ENCODE peak calls at places on chromosome 17, in nine cellular contexts. One of them, this sample, is unnamed.

GRCh38 chr17:42698736-42699414 is 16.5 kb downstream of the CNTNAP1 start:
- DNase-seq in MV-4-11: no peak
- DNase-seq in stimulated activated CD8-positive, alpha-beta memory T cell treated with anti-CD3 and anti-CD28 coated beads, Interleukin-7, amount 100 ng/mL, for 4 hours: no peak
- DNase-seq in EL: peak
- DNase-seq in hypothalamus: no peak
- DNase-seq in cardiac fibroblast: peak
- DNase-seq in frontal cortex: no peak
- DNase-seq in body of pancreas: no peak
- DNase-seq in AG20443: peak
- DNase-seq in this sample: peak

GRCh38 chr17:34254146-34254545 is 939 bp upstream of the CCL2 start:
- DNase-seq in MV-4-11: no peak
- DNase-seq in stimulated activated CD8-positive, alpha-beta memory T cell treated with anti-CD3 and anti-CD28 coated beads, Interleukin-7, amount 100 ng/mL, for 4 hours: no peak
- DNase-seq in EL: peak
- DNase-seq in hypothalamus: no peak
- DNase-seq in cardiac fibroblast: peak
- DNase-seq in frontal cortex: no peak
- DNase-seq in body of pancreas: no peak
- DNase-seq in AG20443: peak
- DNase-seq in this sample: peak

GRCh38 chr17:2192367-2193028 is 111.1 kb downstream of the SMG6 start:
- DNase-seq in MV-4-11: peak
- DNase-seq in stimulated activated CD8-positive, alpha-beta memory T cell treated with anti-CD3 and anti-CD28 coated beads, Interleukin-7, amount 100 ng/mL, for 4 hours: peak
- DNase-seq in EL: peak
- DNase-seq in hypothalamus: no peak
- DNase-seq in cardiac fibroblast: peak
- DNase-seq in frontal cortex: no peak
- DNase-seq in body of pancreas: no peak
- DNase-seq in AG20443: peak
- DNase-seq in this sample: peak

GRCh38 chr17:78781339-78782304 is at the start of gene CYTH1:
- DNase-seq in MV-4-11: peak
- DNase-seq in stimulated activated CD8-positive, alpha-beta memory T cell treated with anti-CD3 and anti-CD28 coated beads, Interleukin-7, amount 100 ng/mL, for 4 hours: peak
- DNase-seq in EL: peak
- DNase-seq in hypothalamus: peak
- DNase-seq in cardiac fibroblast: peak
- DNase-seq in frontal cortex: no peak
- DNase-seq in body of pancreas: peak
- DNase-seq in AG20443: peak
- DNase-seq in this sample: no peak

GRCh38 chr17:1112875-1113274 is 66.9 kb downstream of the ABR start:
- DNase-seq in MV-4-11: no peak
- DNase-seq in stimulated activated CD8-positive, alpha-beta memory T cell treated with anti-CD3 and anti-CD28 coated beads, Interleukin-7, amount 100 ng/mL, for 4 hours: no peak
- DNase-seq in EL: no peak
- DNase-seq in hypothalamus: no peak
- DNase-seq in cardiac fibroblast: no peak
- DNase-seq in frontal cortex: no peak
- DNase-seq in body of pancreas: no peak
- DNase-seq in AG20443: no peak
- DNase-seq in this sample: no peak

GRCh38 chr17:50064253-50064991 is 8.5 kb downstream of the ITGA3 start:
- DNase-seq in MV-4-11: peak
- DNase-seq in stimulated activated CD8-positive, alpha-beta memory T cell treated with anti-CD3 and anti-CD28 coated beads, Interleukin-7, amount 100 ng/mL, for 4 hours: no peak
- DNase-seq in EL: peak
- DNase-seq in hypothalamus: no peak
- DNase-seq in cardiac fibroblast: peak
- DNase-seq in frontal cortex: no peak
- DNase-seq in body of pancreas: no peak
- DNase-seq in AG20443: peak
- DNase-seq in this sample: peak

GRCh38 chr17:3668279-3669084 is at the start of the genes EMC6 and TAX1BP3:
- DNase-seq in MV-4-11: peak
- DNase-seq in stimulated activated CD8-positive, alpha-beta memory T cell treated with anti-CD3 and anti-CD28 coated beads, Interleukin-7, amount 100 ng/mL, for 4 hours: peak
- DNase-seq in EL: peak
- DNase-seq in hypothalamus: peak
- DNase-seq in cardiac fibroblast: peak
- DNase-seq in frontal cortex: peak
- DNase-seq in body of pancreas: peak
- DNase-seq in AG20443: peak
- DNase-seq in this sample: peak

GRCh38 chr17:64920026-64920418 is 744 bp upstream of the LRRC37A3 start:
- DNase-seq in MV-4-11: peak
- DNase-seq in stimulated activated CD8-positive, alpha-beta memory T cell treated with anti-CD3 and anti-CD28 coated beads, Interleukin-7, amount 100 ng/mL, for 4 hours: no peak
- DNase-seq in EL: peak
- DNase-seq in hypothalamus: no peak
- DNase-seq in cardiac fibroblast: peak
- DNase-seq in frontal cortex: no peak
- DNase-seq in body of pancreas: no peak
- DNase-seq in AG20443: peak
- DNase-seq in this sample: no peak

GRCh38 chr17:7177210-7177953 is 1.8 kb downstream of the ASGR1 start:
- DNase-seq in MV-4-11: peak
- DNase-seq in stimulated activated CD8-positive, alpha-beta memory T cell treated with anti-CD3 and anti-CD28 coated beads, Interleukin-7, amount 100 ng/mL, for 4 hours: peak
- DNase-seq in EL: peak
- DNase-seq in hypothalamus: peak
- DNase-seq in cardiac fibroblast: peak
- DNase-seq in frontal cortex: peak
- DNase-seq in body of pancreas: peak
- DNase-seq in AG20443: peak
- DNase-seq in this sample: peak

GRCh38 chr17:50157891-50158290 is 7.4 kb upstream of the PPP1R9B start:
- DNase-seq in MV-4-11: no peak
- DNase-seq in stimulated activated CD8-positive, alpha-beta memory T cell treated with anti-CD3 and anti-CD28 coated beads, Interleukin-7, amount 100 ng/mL, for 4 hours: no peak
- DNase-seq in EL: no peak
- DNase-seq in hypothalamus: no peak
- DNase-seq in cardiac fibroblast: no peak
- DNase-seq in frontal cortex: no peak
- DNase-seq in body of pancreas: no peak
- DNase-seq in AG20443: no peak
- DNase-seq in this sample: no peak